ENCODE peak calls at places on chromosomes 2 and 18, in eight cellular contexts. One of them, this sample, is unnamed.

GRCh38 chr2:11766016-11766415 is 19.6 kb downstream of the LPIN1 start:
- DNase-seq in skeletal muscle cell: no peak
- DNase-seq in GM12865: no peak
- DNase-seq in bronchial epithelial cell: no peak
- DNase-seq in HepG2: no peak
- DNase-seq in aorta: no peak
- DNase-seq in cardiac fibroblast: no peak
- DNase-seq in CD8-positive, alpha-beta memory T cell: no peak
- DNase-seq in this sample: no peak

GRCh38 chr2:71713581-71714580 is 260.5 kb downstream of the DYSF start:
- DNase-seq in CD8-positive, alpha-beta memory T cell: no peak
- DNase-seq in skeletal muscle cell: peak
- DNase-seq in bronchial epithelial cell: no peak
- DNase-seq in aorta: peak
- DNase-seq in cardiac fibroblast: peak
- DNase-seq in HepG2: no peak
- DNase-seq in GM12865: no peak
- DNase-seq in this sample: peak

GRCh38 chr2:44171018-44171417 is 2.3 kb downstream of the PPM1B start:
- DNase-seq in cardiac fibroblast: peak
- DNase-seq in CD8-positive, alpha-beta memory T cell: no peak
- DNase-seq in GM12865: no peak
- DNase-seq in skeletal muscle cell: peak
- DNase-seq in aorta: no peak
- DNase-seq in bronchial epithelial cell: peak
- DNase-seq in HepG2: peak
- DNase-seq in this sample: peak

GRCh38 chr2:105038383-105039061 is 653 bp downstream of the MRPS9 start:
- DNase-seq in GM12865: no peak
- DNase-seq in cardiac fibroblast: no peak
- DNase-seq in bronchial epithelial cell: peak
- DNase-seq in CD8-positive, alpha-beta memory T cell: no peak
- DNase-seq in aorta: no peak
- DNase-seq in skeletal muscle cell: no peak
- DNase-seq in HepG2: no peak
- DNase-seq in this sample: peak

GRCh38 chr2:53317863-53318262 is 449.7 kb upstream of the CHAC2 start:
- DNase-seq in HepG2: no peak
- DNase-seq in GM12865: no peak
- DNase-seq in bronchial epithelial cell: no peak
- DNase-seq in skeletal muscle cell: no peak
- DNase-seq in cardiac fibroblast: no peak
- DNase-seq in aorta: no peak
- DNase-seq in CD8-positive, alpha-beta memory T cell: no peak
- DNase-seq in this sample: peak

GRCh38 chr2:127864877-127865276 is 6.9 kb upstream of the POLR2D start:
- DNase-seq in CD8-positive, alpha-beta memory T cell: no peak
- DNase-seq in cardiac fibroblast: peak
- DNase-seq in bronchial epithelial cell: peak
- DNase-seq in GM12865: no peak
- DNase-seq in aorta: no peak
- DNase-seq in HepG2: no peak
- DNase-seq in skeletal muscle cell: no peak
- DNase-seq in this sample: no peak

GRCh38 chr2:46493971-46494250 is 14.5 kb downstream of the TMEM247 start:
- DNase-seq in GM12865: no peak
- DNase-seq in HepG2: no peak
- DNase-seq in CD8-positive, alpha-beta memory T cell: no peak
- DNase-seq in aorta: no peak
- DNase-seq in skeletal muscle cell: no peak
- DNase-seq in cardiac fibroblast: no peak
- DNase-seq in bronchial epithelial cell: no peak
- DNase-seq in this sample: no peak

GRCh38 chr2:218422403-218423086 is 3.6 kb downstream of the VIL1 start:
- DNase-seq in HepG2: no peak
- DNase-seq in cardiac fibroblast: no peak
- DNase-seq in CD8-positive, alpha-beta memory T cell: no peak
- DNase-seq in aorta: no peak
- DNase-seq in bronchial epithelial cell: no peak
- DNase-seq in skeletal muscle cell: no peak
- DNase-seq in GM12865: no peak
- DNase-seq in this sample: no peak

GRCh38 chr2:174122185-174122584 is 126.1 kb downstream of the OLA1 start:
- DNase-seq in GM12865: no peak
- DNase-seq in cardiac fibroblast: no peak
- DNase-seq in HepG2: no peak
- DNase-seq in bronchial epithelial cell: peak
- DNase-seq in aorta: no peak
- DNase-seq in CD8-positive, alpha-beta memory T cell: no peak
- DNase-seq in skeletal muscle cell: no peak
- DNase-seq in this sample: no peak

GRCh38 chr2:168075446-168075845 is 171.9 kb downstream of the STK39 start:
- DNase-seq in cardiac fibroblast: peak
- DNase-seq in HepG2: no peak
- DNase-seq in CD8-positive, alpha-beta memory T cell: no peak
- DNase-seq in skeletal muscle cell: no peak
- DNase-seq in bronchial epithelial cell: peak
- DNase-seq in GM12865: no peak
- DNase-seq in aorta: no peak
- DNase-seq in this sample: peak

GRCh38 chr18:68244786-68245185 is 470.1 kb downstream of the TMX3 start:
- DNase-seq in cardiac fibroblast: peak
- DNase-seq in bronchial epithelial cell: peak
- DNase-seq in CD8-positive, alpha-beta memory T cell: no peak
- DNase-seq in skeletal muscle cell: peak
- DNase-seq in HepG2: no peak
- DNase-seq in GM12865: no peak
- DNase-seq in aorta: no peak
- DNase-seq in this sample: peak

GRCh38 chr2:161327582-161327981 is 19.4 kb downstream of the PSMD14 start:
- DNase-seq in skeletal muscle cell: no peak
- DNase-seq in bronchial epithelial cell: no peak
- DNase-seq in aorta: no peak
- DNase-seq in HepG2: no peak
- DNase-seq in CD8-positive, alpha-beta memory T cell: no peak
- DNase-seq in GM12865: no peak
- DNase-seq in cardiac fibroblast: peak
- DNase-seq in this sample: no peak

GRCh38 chr2:224997802-224998201 is 44.5 kb downstream of the DOCK10 start:
- DNase-seq in bronchial epithelial cell: no peak
- DNase-seq in GM12865: no peak
- DNase-seq in HepG2: no peak
- DNase-seq in skeletal muscle cell: no peak
- DNase-seq in cardiac fibroblast: peak
- DNase-seq in CD8-positive, alpha-beta memory T cell: no peak
- DNase-seq in aorta: no peak
- DNase-seq in this sample: peak

GRCh38 chr2:126825306-126825705 is 73.4 kb upstream of the TEX51 start:
- DNase-seq in cardiac fibroblast: no peak
- DNase-seq in GM12865: no peak
- DNase-seq in HepG2: no peak
- DNase-seq in aorta: no peak
- DNase-seq in CD8-positive, alpha-beta memory T cell: no peak
- DNase-seq in bronchial epithelial cell: no peak
- DNase-seq in skeletal muscle cell: no peak
- DNase-seq in this sample: no peak

GRCh38 chr2:62427146-62427545 is 78.8 kb downstream of the TMEM17 start:
- DNase-seq in cardiac fibroblast: no peak
- DNase-seq in bronchial epithelial cell: no peak
- DNase-seq in CD8-positive, alpha-beta memory T cell: no peak
- DNase-seq in skeletal muscle cell: no peak
- DNase-seq in aorta: no peak
- DNase-seq in HepG2: no peak
- DNase-seq in GM12865: no peak
- DNase-seq in this sample: no peak

GRCh38 chr2:120360307-120360855 is 14.4 kb downstream of the INHBB start:
- DNase-seq in skeletal muscle cell: no peak
- DNase-seq in bronchial epithelial cell: peak
- DNase-seq in aorta: no peak
- DNase-seq in CD8-positive, alpha-beta memory T cell: no peak
- DNase-seq in GM12865: no peak
- DNase-seq in cardiac fibroblast: peak
- DNase-seq in HepG2: no peak
- DNase-seq in this sample: no peak

GRCh38 chr2:55421326-55421725 is 1.7 kb upstream of the CCDC88A start:
- DNase-seq in bronchial epithelial cell: no peak
- DNase-seq in skeletal muscle cell: no peak
- DNase-seq in aorta: no peak
- DNase-seq in cardiac fibroblast: no peak
- DNase-seq in GM12865: no peak
- DNase-seq in CD8-positive, alpha-beta memory T cell: no peak
- DNase-seq in HepG2: no peak
- DNase-seq in this sample: no peak

GRCh38 chr2:134190807-134191203 is 63.1 kb upstream of the MGAT5 start:
- DNase-seq in HepG2: no peak
- DNase-seq in aorta: peak
- DNase-seq in bronchial epithelial cell: no peak
- DNase-seq in cardiac fibroblast: no peak
- DNase-seq in GM12865: no peak
- DNase-seq in CD8-positive, alpha-beta memory T cell: no peak
- DNase-seq in skeletal muscle cell: no peak
- DNase-seq in this sample: no peak

GRCh38 chr2:135167273-135167672 is 115.2 kb downstream of the RAB3GAP1 start:
- DNase-seq in GM12865: no peak
- DNase-seq in HepG2: no peak
- DNase-seq in cardiac fibroblast: no peak
- DNase-seq in aorta: no peak
- DNase-seq in skeletal muscle cell: no peak
- DNase-seq in CD8-positive, alpha-beta memory T cell: no peak
- DNase-seq in bronchial epithelial cell: no peak
- DNase-seq in this sample: no peak

GRCh38 chr2:156935611-156936010 is 321.9 kb upstream of the GALNT5 start:
- DNase-seq in CD8-positive, alpha-beta memory T cell: no peak
- DNase-seq in skeletal muscle cell: no peak
- DNase-seq in aorta: no peak
- DNase-seq in cardiac fibroblast: no peak
- DNase-seq in GM12865: no peak
- DNase-seq in HepG2: no peak
- DNase-seq in bronchial epithelial cell: peak
- DNase-seq in this sample: peak

GRCh38 chr2:119085613-119086012 is 72.9 kb downstream of the C1QL2 start:
- DNase-seq in cardiac fibroblast: no peak
- DNase-seq in CD8-positive, alpha-beta memory T cell: no peak
- DNase-seq in skeletal muscle cell: no peak
- DNase-seq in aorta: no peak
- DNase-seq in HepG2: peak
- DNase-seq in GM12865: no peak
- DNase-seq in bronchial epithelial cell: no peak
- DNase-seq in this sample: no peak

GRCh38 chr2:85705680-85706039 is 11.5 kb downstream of the GNLY start:
- DNase-seq in CD8-positive, alpha-beta memory T cell: no peak
- DNase-seq in skeletal muscle cell: peak
- DNase-seq in HepG2: peak
- DNase-seq in aorta: peak
- DNase-seq in bronchial epithelial cell: peak
- DNase-seq in cardiac fibroblast: peak
- DNase-seq in GM12865: no peak
- DNase-seq in this sample: peak
- H3K4me3 ChIP-seq in CD8-positive, alpha-beta memory T cell: no peak
- H3K4me3 ChIP-seq in skeletal muscle cell: no peak
- H3K4me3 ChIP-seq in HepG2: no peak
- H3K4me3 ChIP-seq in aorta: no peak
- H3K4me3 ChIP-seq in bronchial epithelial cell: no peak
- H3K4me3 ChIP-seq in cardiac fibroblast: no peak
- H3K4me3 ChIP-seq in GM12865: no peak
- H3K4me3 ChIP-seq in this sample: no peak

DNA sequence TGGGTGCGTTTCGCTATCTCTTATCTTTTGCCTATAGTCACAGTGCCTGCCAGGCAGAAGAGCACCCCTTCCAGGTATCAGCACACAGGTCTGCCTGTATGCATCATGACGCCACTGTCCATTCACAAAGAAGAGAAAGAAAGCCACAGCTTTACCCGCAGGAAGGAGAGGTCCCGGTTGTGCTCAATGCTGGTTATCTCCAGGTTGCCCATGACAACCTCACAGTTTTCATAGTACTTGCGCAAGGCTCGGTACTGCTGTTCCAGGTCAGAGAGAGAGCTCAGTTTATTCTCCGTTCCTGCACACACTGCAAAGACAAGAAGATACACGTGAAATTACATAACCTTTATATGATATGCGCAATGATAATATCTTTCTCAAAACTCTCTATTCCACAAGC is 414.0 kb downstream of the ERBB4 start:
- DNase-seq in HepG2: peak
- DNase-seq in CD8-positive, alpha-beta memory T cell: no peak
- DNase-seq in bronchial epithelial cell: no peak
- DNase-seq in skeletal muscle cell: no peak
- DNase-seq in GM12865: no peak
- DNase-seq in aorta: no peak
- DNase-seq in cardiac fibroblast: peak
- DNase-seq in this sample: peak
- H3K4me3 ChIP-seq in HepG2: no peak
- H3K4me3 ChIP-seq in CD8-positive, alpha-beta memory T cell: no peak
- H3K4me3 ChIP-seq in bronchial epithelial cell: no peak
- H3K4me3 ChIP-seq in skeletal muscle cell: no peak
- H3K4me3 ChIP-seq in GM12865: no peak
- H3K4me3 ChIP-seq in aorta: no peak
- H3K4me3 ChIP-seq in cardiac fibroblast: peak
- H3K4me3 ChIP-seq in this sample: no peak

DNA sequence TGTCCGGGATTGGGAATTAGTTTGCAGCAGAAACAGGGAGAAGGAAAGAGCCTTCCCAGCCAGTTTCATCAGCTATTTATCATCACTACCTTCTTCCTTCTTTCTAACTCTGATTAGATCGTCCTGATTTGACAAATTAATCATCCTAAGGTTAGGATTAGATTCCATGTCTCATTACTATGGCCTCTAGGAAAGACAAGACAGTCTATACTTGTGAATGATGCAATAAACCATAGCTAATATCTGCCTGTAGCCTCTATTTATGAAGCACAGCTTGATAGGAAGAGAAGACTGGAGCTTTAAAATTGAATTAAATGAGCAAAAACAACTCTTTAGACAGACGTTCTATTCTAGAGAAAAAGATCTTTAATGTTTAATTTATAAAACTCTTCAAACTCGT is 25.2 kb upstream of the FRZB start:
- DNase-seq in GM12865: no peak
- DNase-seq in skeletal muscle cell: no peak
- DNase-seq in aorta: no peak
- DNase-seq in CD8-positive, alpha-beta memory T cell: no peak
- DNase-seq in bronchial epithelial cell: peak
- DNase-seq in cardiac fibroblast: no peak
- DNase-seq in HepG2: no peak
- DNase-seq in this sample: no peak
- H3K4me3 ChIP-seq in GM12865: no peak
- H3K4me3 ChIP-seq in skeletal muscle cell: no peak
- H3K4me3 ChIP-seq in aorta: no peak
- H3K4me3 ChIP-seq in CD8-positive, alpha-beta memory T cell: no peak
- H3K4me3 ChIP-seq in bronchial epithelial cell: no peak
- H3K4me3 ChIP-seq in cardiac fibroblast: no peak
- H3K4me3 ChIP-seq in HepG2: no peak
- H3K4me3 ChIP-seq in this sample: no peak

DNA sequence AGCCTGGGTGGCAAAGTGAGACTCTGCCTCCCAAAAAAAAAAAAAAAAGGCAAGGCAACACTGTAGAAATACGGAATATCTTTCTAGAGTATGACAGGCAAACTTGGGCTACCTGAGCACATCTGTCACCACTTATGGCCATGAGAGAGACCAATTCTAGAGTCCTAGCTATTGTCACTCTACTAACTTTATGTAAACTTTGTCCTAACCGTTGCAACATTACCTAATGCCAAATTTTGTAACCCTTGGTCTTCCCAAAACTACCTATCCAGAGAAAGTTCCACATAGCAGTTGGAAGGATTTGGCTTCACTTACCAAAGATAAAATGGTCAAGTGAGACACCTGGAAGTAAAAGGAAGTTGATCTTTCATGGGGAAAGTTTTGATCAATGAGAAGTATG is 26.6 kb upstream of the SCN7A start:
- DNase-seq in GM12865: no peak
- DNase-seq in HepG2: no peak
- DNase-seq in skeletal muscle cell: no peak
- DNase-seq in cardiac fibroblast: no peak
- DNase-seq in CD8-positive, alpha-beta memory T cell: no peak
- DNase-seq in bronchial epithelial cell: no peak
- DNase-seq in aorta: no peak
- DNase-seq in this sample: no peak
- H3K4me3 ChIP-seq in GM12865: no peak
- H3K4me3 ChIP-seq in HepG2: no peak
- H3K4me3 ChIP-seq in skeletal muscle cell: no peak
- H3K4me3 ChIP-seq in cardiac fibroblast: no peak
- H3K4me3 ChIP-seq in CD8-positive, alpha-beta memory T cell: no peak
- H3K4me3 ChIP-seq in bronchial epithelial cell: no peak
- H3K4me3 ChIP-seq in aorta: no peak
- H3K4me3 ChIP-seq in this sample: no peak

This sample was measured in fibroblast of lung.